ENCODE peak calls at places on chromosomes 7 and 10, in ten cellular contexts. Q is stimulated activated CD8-positive, alpha-beta memory T cell treated with anti-CD3 and anti-CD28 coated beads, Interleukin-15, amount 100 ng/mL, for 48 hours; U is activated CD4-positive, CD25-positive, alpha-beta regulatory T cell; P is OCI-LY7; Z is activated CD4-positive, alpha-beta T cell treated with anti-CD3 and anti-CD28 coated beads for 24 hours; L is mesenteric fat pad; C is lung microvascular endothelial cell; F is T-helper 17 cell; O is GM23248; N is OCI-M1. G is an unnamed sample.

GRCh38 chr10:5461201-5461585 is 38.2 kb downstream of the CALML5 start:
- DNase-seq in Q (no peak), U (no peak), P (no peak), Z (no peak), L (no peak), C (no peak), F (no peak), O (peak; percentile 13), N (peak; percentile 83), G (peak; percentile 30)

GRCh38 chr7:39291644-39292411 is 274.4 kb upstream of the YAE1 start:
- DNase-seq in Q (no peak), U (no peak), P (no peak), Z (no peak), L (no peak), C (no peak), F (no peak), O (no peak), N (no peak), G (no peak)

GRCh38 chr7:69617364-69617763 is 19.1 kb downstream of the AUTS2 start:
- DNase-seq in Q (no peak), U (no peak), P (no peak), Z (no peak), L (no peak), C (no peak), F (no peak), O (no peak), N (no peak), G (no peak)

GRCh38 chr10:72740526-72740925 is 48.6 kb downstream of the MCU start:
- DNase-seq in Q (no peak), U (no peak), P (no peak), Z (no peak), L (no peak), C (peak; percentile 88), F (no peak), O (peak; percentile 45), N (no peak), G (peak; percentile 87)

GRCh38 chr7:37510043-37510634 is 61.5 kb upstream of the ELMO1 start:
- DNase-seq in Q (no peak), U (no peak), P (peak; percentile 6), Z (peak; percentile 8), L (no peak), C (peak; percentile 66), F (no peak), O (peak; percentile 32), N (peak; percentile 50), G (peak; percentile 50)

GRCh38 chr7:155269766-155270585 is 27.7 kb upstream of the INSIG1 start:
- DNase-seq in Q (no peak), U (no peak), P (no peak), Z (no peak), L (no peak), C (no peak), F (no peak), O (no peak), N (no peak), G (no peak)

GRCh38 chr10:106560925-106561640 is 603.4 kb downstream of the SORCS1 start:
- DNase-seq in Q (no peak), U (no peak), P (no peak), Z (no peak), L (no peak), C (no peak), F (no peak), O (peak; percentile 73), N (no peak), G (peak; percentile 13)

GRCh38 chr10:12849351-12850181 is 151.9 kb downstream of the CCDC3 start:
- DNase-seq in Q (no peak), U (no peak), P (no peak), Z (no peak), L (peak; percentile 68), C (peak; percentile 57), F (no peak), O (no peak), N (no peak), G (no peak)

GRCh38 chr7:138980575-138981285 is 459 bp downstream of the KIAA1549 start:
- DNase-seq in Q (no peak), U (no peak), P (no peak), Z (no peak), L (no peak), C (peak; percentile 36), F (no peak), O (peak; percentile 43), N (no peak), G (peak; percentile 47)

GRCh38 chr7:139660317-139661042 is 117.3 kb downstream of the HIPK2 start:
- DNase-seq in Q (no peak), U (no peak), P (no peak), Z (no peak), L (no peak), C (peak; percentile 33), F (no peak), O (no peak), N (peak; percentile 24), G (peak; percentile 80)

GRCh38 chr10:24350111-24350921 is 141.4 kb downstream of the KIAA1217 start:
- DNase-seq in Q (no peak), U (no peak), P (no peak), Z (no peak), L (no peak), C (peak; percentile 20), F (no peak), O (no peak), N (no peak), G (no peak)

GRCh38 chr10:49649936-49650723 is 29.3 kb upstream of the C10orf53 start:
- DNase-seq in Q (no peak), U (no peak), P (no peak), Z (no peak), L (peak; percentile 49), C (no peak), F (no peak), O (no peak), N (no peak), G (no peak)

GRCh38 chr7:93055543-93056107 is 62.2 kb downstream of the SAMD9 start:
- DNase-seq in Q (no peak), U (no peak), P (peak; percentile 54), Z (no peak), L (no peak), C (peak; percentile 68), F (no peak), O (peak; percentile 70), N (peak; percentile 91), G (peak; percentile 71)

GRCh38 chr10:25682203-25682950 is 251.7 kb upstream of the MYO3A start:
- DNase-seq in Q (no peak), U (no peak), P (no peak), Z (no peak), L (no peak), C (peak; percentile 36), F (no peak), O (peak; percentile 58), N (peak; percentile 56), G (no peak)

GRCh38 chr7:66007232-66007631 is 25.2 kb upstream of the GUSB start:
- DNase-seq in Q (no peak), U (no peak), P (no peak), Z (no peak), L (no peak), C (no peak), F (no peak), O (no peak), N (no peak), G (peak; percentile 51)

GRCh38 chr7:103915958-103916357 is 73.5 kb downstream of the RELN start:
- DNase-seq in Q (no peak), U (no peak), P (no peak), Z (no peak), L (no peak), C (no peak), F (no peak), O (peak; percentile 63), N (peak; percentile 62), G (no peak)

GRCh38 chr7:12794722-12795302 is 107.4 kb downstream of the ARL4A start:
- DNase-seq in Q (no peak), U (no peak), P (no peak), Z (no peak), L (no peak), C (no peak), F (no peak), O (no peak), N (no peak), G (no peak)

GRCh38 chr7:150476285-150476684 is 25.9 kb downstream of the GIMAP8 start:
- DNase-seq in Q (no peak), U (no peak), P (no peak), Z (no peak), L (no peak), C (no peak), F (no peak), O (no peak), N (no peak), G (no peak)

GRCh38 chr7:51150193-51150592 is 166.4 kb downstream of the COBL start:
- DNase-seq in Q (no peak), U (no peak), P (no peak), Z (no peak), L (no peak), C (no peak), F (no peak), O (no peak), N (no peak), G (no peak)

GRCh38 chr10:121990015-121990677 is 1.2 kb downstream of the TACC2 start:
- DNase-seq in Q (no peak), U (no peak), P (no peak), Z (no peak), L (no peak), C (peak; percentile 45), F (no peak), O (no peak), N (peak; percentile 60), G (no peak)

GRCh38 chr7:106565428-106565827 is 95.5 kb downstream of the CCDC71L start:
- DNase-seq in Q (no peak), U (no peak), P (no peak), Z (no peak), L (no peak), C (no peak), F (no peak), O (no peak), N (no peak), G (no peak)

G was measured in NCI-H82.